ENCODE peak calls at places on chromosomes 13 and 19, in seven cellular contexts. One of them, this sample, is unnamed.

GRCh38 chr19:19470579-19470978 is 44.8 kb downstream of the TSSK6 start:
- DNase-seq in PC-3: no peak
- DNase-seq in right lobe of liver: no peak
- DNase-seq in fibroblast of lung: no peak
- DNase-seq in tibial artery: no peak
- DNase-seq in brain microvascular endothelial cell: no peak
- DNase-seq in mammary epithelial cell: no peak
- DNase-seq in this sample: no peak

GRCh38 chr19:19775891-19776205 is 42.9 kb upstream of the ZNF14 start:
- DNase-seq in PC-3: no peak
- DNase-seq in right lobe of liver: no peak
- DNase-seq in fibroblast of lung: no peak
- DNase-seq in tibial artery: no peak
- DNase-seq in brain microvascular endothelial cell: no peak
- DNase-seq in mammary epithelial cell: no peak
- DNase-seq in this sample: no peak

GRCh38 chr13:29436291-29436690 is 159.2 kb downstream of the SLC7A1 start:
- DNase-seq in PC-3: peak
- DNase-seq in right lobe of liver: no peak
- DNase-seq in fibroblast of lung: peak
- DNase-seq in tibial artery: no peak
- DNase-seq in brain microvascular endothelial cell: peak
- DNase-seq in mammary epithelial cell: peak
- DNase-seq in this sample: no peak

GRCh38 chr13:31208554-31209122 is 8.9 kb downstream of the B3GLCT start:
- DNase-seq in PC-3: no peak
- DNase-seq in right lobe of liver: no peak
- DNase-seq in fibroblast of lung: no peak
- DNase-seq in tibial artery: no peak
- DNase-seq in brain microvascular endothelial cell: no peak
- DNase-seq in mammary epithelial cell: no peak
- DNase-seq in this sample: no peak

GRCh38 chr13:94987081-94987480 is 274.7 kb upstream of the SOX21 start:
- DNase-seq in PC-3: no peak
- DNase-seq in right lobe of liver: no peak
- DNase-seq in fibroblast of lung: no peak
- DNase-seq in tibial artery: no peak
- DNase-seq in brain microvascular endothelial cell: no peak
- DNase-seq in mammary epithelial cell: no peak
- DNase-seq in this sample: no peak

GRCh38 chr13:77034883-77035282 is 7.9 kb upstream of the FBXL3 start:
- DNase-seq in PC-3: peak
- DNase-seq in right lobe of liver: no peak
- DNase-seq in fibroblast of lung: peak
- DNase-seq in tibial artery: no peak
- DNase-seq in brain microvascular endothelial cell: peak
- DNase-seq in mammary epithelial cell: peak
- DNase-seq in this sample: no peak

GRCh38 chr19:29665826-29666633 is 769 bp downstream of the PLEKHF1 start:
- DNase-seq in PC-3: peak
- DNase-seq in right lobe of liver: peak
- DNase-seq in fibroblast of lung: peak
- DNase-seq in tibial artery: peak
- DNase-seq in brain microvascular endothelial cell: peak
- DNase-seq in mammary epithelial cell: peak
- DNase-seq in this sample: peak

GRCh38 chr19:29837448-29837961 is 25.7 kb downstream of the CCNE1 start:
- DNase-seq in PC-3: no peak
- DNase-seq in right lobe of liver: no peak
- DNase-seq in fibroblast of lung: no peak
- DNase-seq in tibial artery: no peak
- DNase-seq in brain microvascular endothelial cell: no peak
- DNase-seq in mammary epithelial cell: no peak
- DNase-seq in this sample: no peak

GRCh38 chr19:47663435-47663910 is 49.7 kb upstream of the EHD2 start:
- DNase-seq in PC-3: peak
- DNase-seq in right lobe of liver: no peak
- DNase-seq in fibroblast of lung: peak
- DNase-seq in tibial artery: no peak
- DNase-seq in brain microvascular endothelial cell: peak
- DNase-seq in mammary epithelial cell: peak
- DNase-seq in this sample: no peak

GRCh38 chr19:55092423-55093318 is 17.0 kb downstream of the EPS8L1 start:
- DNase-seq in PC-3: no peak
- DNase-seq in right lobe of liver: no peak
- DNase-seq in fibroblast of lung: no peak
- DNase-seq in tibial artery: no peak
- DNase-seq in brain microvascular endothelial cell: no peak
- DNase-seq in mammary epithelial cell: no peak
- DNase-seq in this sample: no peak

GRCh38 chr13:31201341-31202024 is 1.7 kb downstream of the B3GLCT start:
- DNase-seq in PC-3: peak
- DNase-seq in right lobe of liver: peak
- DNase-seq in fibroblast of lung: peak
- DNase-seq in tibial artery: peak
- DNase-seq in brain microvascular endothelial cell: peak
- DNase-seq in mammary epithelial cell: peak
- DNase-seq in this sample: no peak

GRCh38 chr19:913080-913748 is at the start of gene R3HDM4:
- DNase-seq in PC-3: peak
- DNase-seq in right lobe of liver: peak
- DNase-seq in fibroblast of lung: peak
- DNase-seq in tibial artery: peak
- DNase-seq in brain microvascular endothelial cell: no peak
- DNase-seq in mammary epithelial cell: peak
- DNase-seq in this sample: no peak

GRCh38 chr13:51270606-51271005 is 48.4 kb downstream of the FAM124A start:
- DNase-seq in PC-3: no peak
- DNase-seq in right lobe of liver: no peak
- DNase-seq in fibroblast of lung: no peak
- DNase-seq in tibial artery: no peak
- DNase-seq in brain microvascular endothelial cell: no peak
- DNase-seq in mammary epithelial cell: no peak
- DNase-seq in this sample: no peak

GRCh38 chr13:76711515-76712182 is 174.6 kb downstream of the KCTD12 start:
- DNase-seq in PC-3: peak
- DNase-seq in right lobe of liver: no peak
- DNase-seq in fibroblast of lung: peak
- DNase-seq in tibial artery: peak
- DNase-seq in brain microvascular endothelial cell: peak
- DNase-seq in mammary epithelial cell: peak
- DNase-seq in this sample: no peak

GRCh38 chr13:40568672-40569350 is 97.6 kb downstream of the FOXO1 start:
- DNase-seq in PC-3: no peak
- DNase-seq in right lobe of liver: no peak
- DNase-seq in fibroblast of lung: peak
- DNase-seq in tibial artery: no peak
- DNase-seq in brain microvascular endothelial cell: no peak
- DNase-seq in mammary epithelial cell: no peak
- DNase-seq in this sample: no peak

GRCh38 chr13:77513719-77514335 is 21.7 kb upstream of the SCEL start:
- DNase-seq in PC-3: no peak
- DNase-seq in right lobe of liver: no peak
- DNase-seq in fibroblast of lung: no peak
- DNase-seq in tibial artery: no peak
- DNase-seq in brain microvascular endothelial cell: no peak
- DNase-seq in mammary epithelial cell: no peak
- DNase-seq in this sample: no peak

GRCh38 chr19:30685601-30686000 is 313.4 kb downstream of the ZNF536 start:
- DNase-seq in PC-3: no peak
- DNase-seq in right lobe of liver: no peak
- DNase-seq in fibroblast of lung: no peak
- DNase-seq in tibial artery: no peak
- DNase-seq in brain microvascular endothelial cell: no peak
- DNase-seq in mammary epithelial cell: no peak
- DNase-seq in this sample: no peak

GRCh38 chr13:43758834-43759233 is 27.9 kb downstream of the ENOX1 start:
- DNase-seq in PC-3: no peak
- DNase-seq in right lobe of liver: no peak
- DNase-seq in fibroblast of lung: no peak
- DNase-seq in tibial artery: no peak
- DNase-seq in brain microvascular endothelial cell: no peak
- DNase-seq in mammary epithelial cell: no peak
- DNase-seq in this sample: no peak

GRCh38 chr13:99657848-99658265 is 156.6 kb downstream of the TM9SF2 start:
- DNase-seq in PC-3: no peak
- DNase-seq in right lobe of liver: peak
- DNase-seq in fibroblast of lung: peak
- DNase-seq in tibial artery: peak
- DNase-seq in brain microvascular endothelial cell: peak
- DNase-seq in mammary epithelial cell: no peak
- DNase-seq in this sample: no peak

GRCh38 chr19:52527134-52527953 is at the start of gene ZNF808:
- DNase-seq in PC-3: peak
- DNase-seq in right lobe of liver: peak
- DNase-seq in fibroblast of lung: peak
- DNase-seq in tibial artery: peak
- DNase-seq in brain microvascular endothelial cell: peak
- DNase-seq in mammary epithelial cell: peak
- DNase-seq in this sample: peak

GRCh38 chr13:97982286-97982685 is 28.8 kb downstream of the IPO5 start:
- DNase-seq in PC-3: no peak
- DNase-seq in right lobe of liver: no peak
- DNase-seq in fibroblast of lung: peak
- DNase-seq in tibial artery: no peak
- DNase-seq in brain microvascular endothelial cell: no peak
- DNase-seq in mammary epithelial cell: no peak
- DNase-seq in this sample: no peak

DNA sequence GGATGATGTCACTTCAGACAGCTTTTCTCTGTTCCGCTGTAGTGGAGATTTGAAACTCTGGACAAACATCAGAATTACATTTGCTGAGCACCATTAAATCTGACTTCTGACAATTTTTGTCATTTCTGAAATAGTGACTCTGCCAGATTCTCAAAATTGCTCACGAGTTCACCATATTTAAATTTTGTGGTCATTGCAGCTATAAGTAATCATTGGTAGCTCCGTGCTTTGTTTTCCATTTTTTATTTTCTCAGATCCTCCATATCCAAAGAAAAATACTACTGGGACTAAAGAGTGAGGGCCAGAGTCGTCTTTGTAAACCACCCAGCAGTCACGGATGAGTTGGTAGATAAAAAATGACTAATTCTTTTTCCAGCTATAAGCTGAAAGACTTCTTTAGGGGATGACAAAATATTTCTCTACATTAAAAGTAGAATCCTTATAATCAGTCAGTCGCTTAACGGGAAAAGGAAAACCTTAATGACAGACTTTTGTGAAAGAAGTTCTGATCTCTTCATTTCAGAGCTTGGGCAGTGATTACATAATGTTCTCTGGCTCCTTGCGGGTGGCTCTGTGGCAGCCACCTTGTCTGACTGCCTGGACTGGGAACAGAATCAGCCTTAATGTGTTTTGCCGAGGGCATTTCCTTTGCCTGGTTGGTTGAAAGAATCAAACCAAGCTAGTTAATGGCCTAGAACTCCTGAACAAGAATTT is 2.3 kb downstream of the ITM2B start:
- DNase-seq in PC-3: peak
- DNase-seq in right lobe of liver: no peak
- DNase-seq in fibroblast of lung: peak
- DNase-seq in tibial artery: no peak
- DNase-seq in brain microvascular endothelial cell: no peak
- DNase-seq in mammary epithelial cell: peak
- DNase-seq in this sample: no peak
- TF ChIP-seq CTCF in PC-3: no peak
- TF ChIP-seq CTCF in right lobe of liver: no peak
- TF ChIP-seq CTCF in fibroblast of lung: no peak
- TF ChIP-seq CTCF in tibial artery: no peak
- TF ChIP-seq CTCF in brain microvascular endothelial cell: no peak
- TF ChIP-seq CTCF in mammary epithelial cell: no peak
- TF ChIP-seq CTCF in this sample: no peak

DNA sequence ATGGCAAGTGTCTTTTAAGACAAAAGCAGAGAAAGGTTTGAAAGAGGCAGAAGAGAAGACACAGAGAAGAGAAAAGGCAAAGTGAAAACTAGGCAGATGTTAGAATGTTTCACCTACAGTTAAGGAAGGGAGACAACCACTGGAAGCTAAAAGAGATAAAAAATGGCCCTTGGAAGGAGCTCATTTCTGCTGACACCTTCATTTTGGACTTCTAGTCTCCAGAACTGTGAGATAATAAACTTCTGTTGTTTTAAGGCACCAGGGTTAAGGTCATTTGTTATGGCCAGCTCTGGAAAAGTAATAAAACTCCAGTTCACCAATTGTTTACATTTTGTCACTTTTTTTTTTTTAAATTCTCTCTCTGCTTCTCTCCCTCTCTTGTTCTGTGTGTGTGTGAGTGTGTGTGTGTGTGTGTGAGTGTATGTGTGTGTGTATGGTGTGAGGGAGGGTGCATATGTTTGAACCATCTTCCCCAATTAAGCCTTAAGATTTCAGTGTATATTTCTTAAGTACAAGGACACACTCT is 374.6 kb downstream of the DACH1 start:
- DNase-seq in PC-3: no peak
- DNase-seq in right lobe of liver: no peak
- DNase-seq in fibroblast of lung: no peak
- DNase-seq in tibial artery: no peak
- DNase-seq in brain microvascular endothelial cell: no peak
- DNase-seq in mammary epithelial cell: no peak
- DNase-seq in this sample: no peak
- H3K27ac ChIP-seq in PC-3: no peak
- H3K27ac ChIP-seq in right lobe of liver: no peak
- H3K27ac ChIP-seq in fibroblast of lung: no peak
- H3K27ac ChIP-seq in tibial artery: no peak
- H3K27ac ChIP-seq in brain microvascular endothelial cell: no peak
- H3K27ac ChIP-seq in mammary epithelial cell: no peak
- H3K27ac ChIP-seq in this sample: no peak

DNA sequence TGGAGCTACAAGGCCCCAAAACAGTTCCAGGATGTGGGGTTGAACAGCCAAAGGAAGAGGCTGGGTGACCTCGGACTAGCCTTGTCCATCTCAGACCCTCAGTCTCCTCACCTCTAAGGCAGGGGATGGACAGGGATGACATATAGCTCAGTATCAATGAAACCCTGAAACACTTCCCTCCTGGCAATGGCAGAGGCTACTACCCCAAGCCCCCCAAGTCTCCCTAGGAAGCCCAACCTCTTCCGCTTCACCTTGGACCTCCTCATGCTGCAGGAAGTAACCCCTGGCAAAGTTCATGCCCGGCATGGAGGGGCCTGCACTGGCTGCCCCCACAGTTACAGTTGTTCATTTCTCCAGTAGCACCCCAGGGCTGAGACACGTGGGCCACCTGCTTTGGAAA is 10.6 kb downstream of the CCDC97 start:
- DNase-seq in PC-3: no peak
- DNase-seq in right lobe of liver: no peak
- DNase-seq in fibroblast of lung: no peak
- DNase-seq in tibial artery: no peak
- DNase-seq in brain microvascular endothelial cell: no peak
- DNase-seq in mammary epithelial cell: no peak
- DNase-seq in this sample: no peak
- H3K4me3 ChIP-seq in PC-3: no peak
- H3K4me3 ChIP-seq in right lobe of liver: no peak
- H3K4me3 ChIP-seq in fibroblast of lung: no peak
- H3K4me3 ChIP-seq in tibial artery: no peak
- H3K4me3 ChIP-seq in brain microvascular endothelial cell: no peak
- H3K4me3 ChIP-seq in mammary epithelial cell: no peak
- H3K4me3 ChIP-seq in this sample: no peak

GRCh38 chr13:70338608-70339007 is 230.4 kb upstream of the KLHL1 start:
- DNase-seq in PC-3: no peak
- DNase-seq in right lobe of liver: no peak
- DNase-seq in fibroblast of lung: no peak
- DNase-seq in tibial artery: no peak
- DNase-seq in brain microvascular endothelial cell: no peak
- DNase-seq in mammary epithelial cell: no peak
- DNase-seq in this sample: no peak

GRCh38 chr13:70333752-70334151 is 225.5 kb upstream of the KLHL1 start:
- DNase-seq in PC-3: no peak
- DNase-seq in right lobe of liver: no peak
- DNase-seq in fibroblast of lung: no peak
- DNase-seq in tibial artery: no peak
- DNase-seq in brain microvascular endothelial cell: no peak
- DNase-seq in mammary epithelial cell: no peak
- DNase-seq in this sample: no peak

GRCh38 chr13:70339738-70340137 is 231.5 kb upstream of the KLHL1 start:
- DNase-seq in PC-3: peak
- DNase-seq in right lobe of liver: no peak
- DNase-seq in fibroblast of lung: no peak
- DNase-seq in tibial artery: no peak
- DNase-seq in brain microvascular endothelial cell: peak
- DNase-seq in mammary epithelial cell: peak
- DNase-seq in this sample: no peak
- TF ChIP-seq CTCF in PC-3: peak
- TF ChIP-seq CTCF in right lobe of liver: peak
- TF ChIP-seq CTCF in fibroblast of lung: no peak
- TF ChIP-seq CTCF in tibial artery: no peak
- TF ChIP-seq CTCF in brain microvascular endothelial cell: peak
- TF ChIP-seq CTCF in mammary epithelial cell: peak
- TF ChIP-seq CTCF in this sample: no peak